ENCODE peak calls at places on chromosomes 11 and 22, in six cellular contexts. M, X, P, K, I and H are unnamed samples.

GRCh38 chr11:61447601-61448551 is 18.0 kb downstream of the SDHAF2 start:
- DNase-seq in M (no peak), X (no peak), P (no peak), K (peak; percentile 50), I (no peak), H (no peak)

GRCh38 chr11:75142714-75143419 is 8.0 kb upstream of the SLCO2B1 start:
- DNase-seq in M (no peak), X (peak; percentile 68), P (peak; percentile 94), K (peak; percentile 95), I (peak; percentile 83), H (peak; percentile 77)

GRCh38 chr22:30879398-30879797 is 89.2 kb downstream of the MORC2 start:
- DNase-seq in M (no peak), X (no peak), P (no peak), K (no peak), I (no peak), H (no peak)

GRCh38 chr11:2999464-2999998 is 7.4 kb upstream of the NAP1L4 start:
- DNase-seq in M (no peak), X (no peak), P (no peak), K (no peak), I (no peak), H (no peak)

GRCh38 chr11:925496-926301 is at the start of gene AP2A2:
- DNase-seq in M (peak; percentile 93), X (peak; percentile 93), P (peak; percentile 84), K (peak; percentile 86), I (peak; percentile 96), H (peak; percentile 46)

GRCh38 chr11:115180272-115180671 is 323.9 kb downstream of the CADM1 start:
- DNase-seq in M (no peak), X (no peak), P (no peak), K (no peak), I (no peak), H (no peak)

GRCh38 chr11:123903932-123904331 is 2.0 kb downstream of the OR8D4 start:
- DNase-seq in M (no peak), X (no peak), P (no peak), K (no peak), I (no peak), H (no peak)

GRCh38 chr11:95065336-95065735 is 1.4 kb upstream of the SRSF8 start:
- DNase-seq in M (no peak), X (no peak), P (no peak), K (no peak), I (no peak), H (no peak)

GRCh38 chr11:74100735-74101134 is 70.1 kb downstream of the C2CD3 start:
- DNase-seq in M (no peak), X (no peak), P (no peak), K (no peak), I (no peak), H (no peak)

GRCh38 chr11:130209128-130209932 is 49.7 kb downstream of the ST14 start:
- DNase-seq in M (no peak), X (peak; percentile 35), P (no peak), K (no peak), I (no peak), H (no peak)

GRCh38 chr11:7514099-7514725 is 413 bp downstream of the PPFIBP2 start:
- DNase-seq in M (no peak), X (no peak), P (no peak), K (no peak), I (peak; percentile 41), H (no peak)

GRCh38 chr11:124900464-124900863 is 2.8 kb upstream of the ROBO4 start:
- DNase-seq in M (no peak), X (no peak), P (peak; percentile 87), K (peak; percentile 93), I (no peak), H (peak; percentile 46)

GRCh38 chr11:113179181-113179701 is 135.1 kb upstream of the TTC12 start:
- DNase-seq in M (no peak), X (no peak), P (no peak), K (no peak), I (no peak), H (no peak)

GRCh38 chr11:20596629-20597129 is 2.7 kb upstream of the SLC6A5 start:
- DNase-seq in M (no peak), X (no peak), P (no peak), K (no peak), I (no peak), H (no peak)

GRCh38 chr11:21411597-21411996 is 742.2 kb downstream of the NELL1 start:
- DNase-seq in M (no peak), X (no peak), P (no peak), K (no peak), I (no peak), H (no peak)

GRCh38 chr22:42001127-42001526 is 2.5 kb downstream of the WBP2NL start:
- DNase-seq in M (no peak), X (no peak), P (no peak), K (peak; percentile 56), I (no peak), H (no peak)

GRCh38 chr11:78855146-78855545 is 280.5 kb upstream of the NARS2 start:
- DNase-seq in M (no peak), X (no peak), P (no peak), K (no peak), I (no peak), H (no peak)

GRCh38 chr11:106473089-106473722 is 395.7 kb downstream of the AASDHPPT start:
- DNase-seq in M (no peak), X (no peak), P (no peak), K (peak; percentile 61), I (no peak), H (no peak)

GRCh38 chr11:86214710-86215109 is 29.8 kb upstream of the EED start:
- DNase-seq in M (no peak), X (no peak), P (no peak), K (no peak), I (no peak), H (no peak)

GRCh38 chr22:29635734-29636357 is 32.4 kb downstream of the NF2 start:
- DNase-seq in M (no peak), X (no peak), P (peak; percentile 72), K (peak; percentile 73), I (peak; percentile 58), H (peak; percentile 33)

GRCh38 chr11:85595285-85595884 is 31.8 kb downstream of the DLG2 start:
- DNase-seq in M (no peak), X (no peak), P (peak; percentile 51), K (peak; percentile 63), I (peak; percentile 66), H (peak; percentile 23)

GRCh38 chr11:3675971-3676370 is 4.8 kb upstream of the CHRNA10 start:
- DNase-seq in M (no peak), X (no peak), P (no peak), K (no peak), I (no peak), H (no peak)

DNA sequence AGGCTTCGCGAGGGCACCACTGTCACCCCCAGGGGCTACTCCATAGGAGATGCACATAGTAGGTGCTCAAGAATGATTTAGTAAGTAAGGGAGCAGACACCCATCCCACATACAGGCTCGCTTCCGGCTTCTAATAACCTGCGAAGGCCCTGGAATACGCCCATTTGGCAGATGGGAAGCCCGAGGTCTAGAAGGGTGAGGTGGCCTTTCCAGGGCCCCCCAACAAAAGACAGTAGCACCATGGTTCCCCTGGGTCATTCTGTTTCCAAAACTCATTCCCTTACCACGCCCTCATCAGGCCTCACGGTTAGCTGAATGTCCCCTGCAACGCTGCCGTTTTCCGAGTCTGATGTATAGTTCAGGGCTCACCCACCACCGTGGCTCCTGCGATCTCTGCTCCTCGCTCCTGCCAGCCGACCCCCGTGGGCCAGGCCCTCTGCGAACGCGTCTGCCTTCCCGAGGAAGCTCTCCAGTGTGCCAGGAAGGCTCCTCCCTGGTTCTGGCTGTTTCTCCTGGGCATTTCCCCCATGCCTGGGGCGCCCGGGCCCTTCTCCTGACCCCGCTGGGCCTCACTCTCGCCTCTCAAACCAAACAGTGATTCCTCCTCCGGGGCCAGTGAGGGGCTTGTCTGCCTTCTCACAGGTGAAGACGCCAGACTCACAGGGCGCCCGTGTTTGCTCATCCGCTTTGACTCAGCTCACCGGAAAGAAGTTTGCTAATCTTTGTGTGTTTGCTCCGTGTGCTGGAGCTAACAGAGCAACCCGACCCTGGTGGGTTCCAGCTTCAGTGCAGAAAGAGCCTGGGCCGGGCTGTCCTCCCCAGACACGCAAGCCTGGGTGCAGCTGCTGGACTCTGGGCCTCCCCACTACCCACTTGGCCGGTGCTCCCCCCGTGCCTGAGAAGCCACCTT is 86.6 kb downstream of the RTL6 start:
- DNase-seq in M (no peak), X (peak; percentile 13), P (no peak), K (no peak), I (no peak), H (no peak)
- TF ChIP-seq CTCF in M (no peak), X (no peak), P (no peak), K (no peak), I (no peak), H (no peak)

DNA sequence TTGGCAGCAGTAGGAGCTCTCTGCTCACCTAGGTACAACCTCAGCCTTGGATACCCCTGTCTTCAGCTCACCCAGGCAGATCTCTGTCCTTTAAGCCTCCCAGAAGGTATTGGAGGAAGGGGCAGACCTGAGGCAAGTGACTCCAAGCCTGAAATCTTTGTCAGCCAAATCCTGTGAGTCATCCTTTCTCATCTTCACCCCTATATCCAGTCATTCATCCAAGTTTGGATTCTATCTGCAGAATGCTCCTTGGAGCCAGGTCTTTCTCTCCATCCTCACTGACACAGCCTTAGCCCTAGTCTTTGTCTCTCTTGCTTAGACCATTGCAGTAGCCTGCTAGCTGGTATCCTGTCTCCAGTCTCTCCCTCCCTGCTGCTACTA is 10.4 kb upstream of the THY1 start:
- DNase-seq in M (no peak), X (no peak), P (no peak), K (peak; percentile 77), I (no peak), H (no peak)
- H3K4me3 ChIP-seq in M (no peak overlapping the region), X (no peak overlapping the region), P (no peak overlapping the region), K (no peak overlapping the region), I (no peak overlapping the region), H (peak overlapping the region; percentile 9)

GRCh38 chr11:8786933-8787332 is 104.3 kb downstream of the RPL27A start:
- DNase-seq in M (no peak), X (no peak), P (no peak), K (no peak), I (no peak), H (no peak)
- TF ChIP-seq CTCF in M (no peak), X (no peak), P (no peak), K (peak; percentile 30), I (no peak), H (peak; percentile 28)

GRCh38 chr22:48954781-48955311 is 872.8 kb downstream of the BRD1 start:
- DNase-seq in M (no peak), X (no peak), P (no peak), K (no peak), I (no peak), H (no peak)

GRCh38 chr22:48957987-48958321 is 869.7 kb downstream of the BRD1 start:
- DNase-seq in M (no peak), X (no peak), P (no peak), K (no peak), I (no peak), H (no peak)

GRCh38 chr22:48957311-48957986 is 870.2 kb downstream of the BRD1 start:
- DNase-seq in M (no peak), X (no peak), P (no peak), K (no peak), I (no peak), H (no peak)

GRCh38 chr22:48953830-48954229 is 873.8 kb downstream of the BRD1 start:
- DNase-seq in M (no peak), X (no peak), P (no peak), K (no peak), I (no peak), H (no peak)

GRCh38 chr22:48955351-48956311 is 872.0 kb downstream of the BRD1 start:
- DNase-seq in M (no peak), X (no peak), P (no peak), K (no peak), I (no peak), H (no peak)
- H3K4me3 ChIP-seq in M (no peak overlapping the region), X (no peak overlapping the region), P (no peak overlapping the region), K (no peak overlapping the region), I (no peak overlapping the region), H (no peak overlapping the region)